ENCODE peak calls at places on chromosomes 7 and 10, in eight cellular contexts. U is neural progenitor cell, O is bronchial epithelial cell, R is uterus, E is upper lobe of right lung, M is cardiac muscle cell, W is fibroblast of villous mesenchyme, I is MM.1S. D is an unnamed sample.
A peak's percentile ranks its signal among the peaks of the same experiment; 100 is the strongest.

GRCh38 chr7:2138146-2138765 is 94.5 kb downstream of the MAD1L1 start:
- DNase-seq in U (no peak), O (no peak), R (no peak), E (no peak), M (no peak), W (no peak), I (no peak), D (no peak)

GRCh38 chr10:132421377-132422168 is 24.6 kb downstream of the PWWP2B start:
- DNase-seq in U (peak; percentile 30), O (no peak), R (peak; percentile 76), E (peak; percentile 93), M (peak; percentile 84), W (peak; percentile 74), I (peak; percentile 43), D (peak; percentile 74)

GRCh38 chr10:32501906-32502305 is 56.0 kb downstream of the CCDC7 start:
- DNase-seq in U (no peak), O (no peak), R (no peak), E (no peak), M (no peak), W (no peak), I (no peak), D (no peak)

GRCh38 chr10:132606536-132607316 is 69.1 kb downstream of the INPP5A start:
- DNase-seq in U (no peak), O (no peak), R (peak; percentile 78), E (no peak), M (peak; percentile 77), W (peak; percentile 56), I (no peak), D (no peak)

GRCh38 chr7:44750921-44751571 is 2.4 kb downstream of the ZMIZ2 start:
- DNase-seq in U (no peak), O (no peak), R (no peak), E (peak; percentile 67), M (peak; percentile 34), W (peak; percentile 24), I (peak; percentile 84), D (no peak)

GRCh38 chr7:157615101-157615817 is 278.5 kb downstream of the DNAJB6 start:
- DNase-seq in U (no peak), O (no peak), R (peak; percentile 30), E (peak; percentile 36), M (no peak), W (peak; percentile 37), I (no peak), D (no peak)

GRCh38 chr10:78865518-78865835 is 203.3 kb upstream of the ZMIZ1 start:
- DNase-seq in U (no peak), O (no peak), R (no peak), E (no peak), M (no peak), W (no peak), I (no peak), D (peak; percentile 29)

GRCh38 chr10:125152646-125153368 is 7.6 kb downstream of the CTBP2 start:
- DNase-seq in U (peak; percentile 32), O (no peak), R (peak; percentile 47), E (peak; percentile 87), M (no peak), W (peak; percentile 39), I (no peak), D (peak; percentile 37)

GRCh38 chr10:118980870-118981269 is 48.6 kb upstream of the NANOS1 start:
- DNase-seq in U (no peak), O (no peak), R (no peak), E (no peak), M (no peak), W (peak; percentile 30), I (no peak), D (peak; percentile 28)

GRCh38 chr10:17428616-17429097 is 25.7 kb downstream of the ST8SIA6 start:
- DNase-seq in U (no peak), O (no peak), R (no peak), E (no peak), M (no peak), W (no peak), I (peak; percentile 28), D (no peak)

GRCh38 chr7:50210706-50211115 is 93.8 kb upstream of the IKZF1 start:
- DNase-seq in U (no peak), O (no peak), R (no peak), E (no peak), M (no peak), W (no peak), I (no peak), D (no peak)

GRCh38 chr10:88032566-88032965 is 169.1 kb downstream of the PTEN start:
- DNase-seq in U (no peak), O (peak; percentile 61), R (no peak), E (no peak), M (no peak), W (peak; percentile 74), I (no peak), D (peak; percentile 86)

GRCh38 chr7:1950623-1951523 is 280.8 kb downstream of the ELFN1 start:
- DNase-seq in U (no peak), O (no peak), R (no peak), E (no peak), M (no peak), W (peak; percentile 47), I (no peak), D (peak; percentile 13)

GRCh38 chr7:157663061-157663863 is 326.5 kb downstream of the DNAJB6 start:
- DNase-seq in U (no peak), O (no peak), R (no peak), E (peak; percentile 57), M (no peak), W (no peak), I (no peak), D (no peak)

GRCh38 chr10:102404361-102405107 is 9.0 kb downstream of the NFKB2 start:
- DNase-seq in U (no peak), O (no peak), R (no peak), E (no peak), M (no peak), W (no peak), I (no peak), D (no peak)

GRCh38 chr10:129963076-129963830 is 821 bp downstream of the EBF3 start:
- DNase-seq in U (peak; percentile 78), O (no peak), R (peak; percentile 22), E (no peak), M (peak; percentile 59), W (peak; percentile 9), I (no peak), D (peak; percentile 22)

GRCh38 chr7:84317536-84317935 is 122.9 kb upstream of the SEMA3A start:
- DNase-seq in U (no peak), O (no peak), R (no peak), E (no peak), M (no peak), W (no peak), I (no peak), D (peak; percentile 62)

GRCh38 chr10:10782603-10783002 is 235.1 kb upstream of the CELF2 start:
- DNase-seq in U (no peak), O (peak; percentile 64), R (no peak), E (no peak), M (no peak), W (peak; percentile 30), I (no peak), D (no peak)

DNA sequence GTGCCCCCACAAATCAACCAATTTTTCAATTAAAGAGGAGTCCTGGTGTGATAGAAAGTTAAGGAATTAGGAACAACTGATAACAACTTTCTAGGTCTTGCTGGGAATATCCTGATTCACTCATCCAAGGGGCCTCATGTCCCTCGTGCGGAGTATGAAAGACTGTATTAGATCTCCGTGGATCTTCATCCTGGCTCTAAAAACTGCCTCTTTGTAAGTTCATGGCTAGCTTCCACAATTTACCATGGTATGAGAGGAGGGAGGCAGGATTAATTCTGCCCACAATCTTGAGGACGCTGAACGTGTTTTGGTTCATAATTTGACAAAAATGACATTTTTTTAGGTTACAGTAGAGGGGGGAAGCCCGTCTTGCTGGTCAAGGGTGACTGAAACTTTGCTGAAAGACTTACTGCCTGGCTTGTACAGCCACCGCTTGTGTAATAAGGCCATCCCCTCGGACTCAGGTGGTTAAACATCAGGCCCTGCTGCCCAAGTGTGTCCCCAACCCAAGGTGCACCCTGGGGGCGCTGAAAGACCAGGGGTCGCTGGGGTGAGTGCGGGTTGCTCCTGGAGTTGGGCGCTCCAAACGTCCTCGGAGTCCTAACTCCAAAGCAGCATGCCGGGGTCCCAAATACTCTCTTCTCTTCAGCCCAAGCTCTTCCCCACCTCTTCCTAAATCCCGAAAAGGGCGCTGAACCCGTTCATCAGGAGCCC is 750 bp downstream of the HIBADH start:
- DNase-seq in U (no peak), O (no peak), R (peak; percentile 35), E (no peak), M (no peak), W (peak; percentile 41), I (peak; percentile 21), D (peak; percentile 18)
- TF ChIP-seq CTCF in U (no peak), O (no peak), R (no peak), E (no peak), M (no peak), W (no peak), I (peak; percentile 10), D (no peak)

GRCh38 chr10:29253096-29254029 is 35.5 kb upstream of the LYZL1 start:
- DNase-seq in U (no peak), O (no peak), R (no peak), E (no peak), M (no peak), W (peak; percentile 41), I (no peak), D (peak; percentile 4)
- H3K4me3 ChIP-seq in U (no peak overlapping the region), O (no peak overlapping the region), R (no peak overlapping the region), E (no peak overlapping the region), M (no peak overlapping the region), W (no peak overlapping the region), I (no peak overlapping the region), D (no peak overlapping the region)

GRCh38 chr10:86512137-86512536 is 9.5 kb downstream of the WAPL start:
- DNase-seq in U (no peak), O (no peak), R (no peak), E (no peak), M (no peak), W (no peak), I (no peak), D (no peak)
- TF ChIP-seq CTCF in U (no peak), O (no peak), R (no peak), E (no peak), M (no peak), W (no peak), I (no peak), D (no peak)

GRCh38 chr10:62001898-62002297 is 100.4 kb downstream of the ARID5B start:
- DNase-seq in U (no peak), O (no peak), R (no peak), E (no peak), M (no peak), W (no peak), I (no peak), D (no peak)

GRCh38 chr10:62000037-62000603 is 98.6 kb downstream of the ARID5B start:
- DNase-seq in U (no peak), O (no peak), R (no peak), E (no peak), M (no peak), W (no peak), I (no peak), D (no peak)

GRCh38 chr10:62005687-62006086 is 104.2 kb downstream of the ARID5B start:
- DNase-seq in U (no peak), O (no peak), R (no peak), E (no peak), M (no peak), W (no peak), I (no peak), D (no peak)

GRCh38 chr10:62005281-62005680 is 103.8 kb downstream of the ARID5B start:
- DNase-seq in U (no peak), O (peak; percentile 29), R (no peak), E (no peak), M (no peak), W (no peak), I (no peak), D (no peak)

DNA sequence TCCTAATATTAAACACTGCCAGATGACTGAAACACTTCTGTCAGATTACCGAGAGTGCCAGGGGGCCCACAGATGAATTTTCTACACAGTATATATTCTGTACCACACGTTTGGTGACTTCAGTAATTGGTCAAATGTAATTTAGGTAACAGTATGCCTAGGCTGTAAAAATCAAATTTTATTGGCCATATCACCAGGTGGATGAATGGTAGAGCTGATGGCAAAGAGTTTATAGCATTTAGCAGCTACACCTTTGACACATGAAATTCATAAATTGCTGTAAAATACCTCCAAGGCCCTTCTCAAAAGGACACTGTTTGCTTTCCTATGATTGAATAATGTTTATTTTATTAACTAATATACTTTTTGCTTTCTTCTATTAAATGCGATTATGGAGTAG is 101.3 kb downstream of the ARID5B start:
- DNase-seq in U (no peak), O (no peak), R (no peak), E (no peak), M (no peak), W (no peak), I (no peak), D (no peak)
- H3K4me3 ChIP-seq in U (no peak overlapping the region), O (no peak overlapping the region), R (no peak overlapping the region), E (no peak overlapping the region), M (no peak overlapping the region), W (no peak overlapping the region), I (no peak overlapping the region), D (no peak overlapping the region)

D was measured in AG10803.